ENCODE peak calls at places on chromosomes 13 and 19, in five cellular contexts. F, C, M, P and J are unnamed samples.
A peak's percentile ranks its signal among the peaks of the same experiment; 100 is the strongest.

GRCh38 chr19:405138-405965 is 3.6 kb downstream of the C2CD4C start:
- DNase-seq in M (no peak), C (no peak), P (no peak), F (no peak), J (no peak)

GRCh38 chr13:23822252-23822824 is 66.9 kb downstream of the MIPEP start:
- DNase-seq in P (no peak), M (peak; percentile 43), F (peak; percentile 23), C (no peak), J (no peak)

GRCh38 chr13:30829788-30830637 is 76.1 kb upstream of the MEDAG start:
- DNase-seq in P (no peak), F (peak; percentile 28), C (no peak), M (no peak), J (no peak)

GRCh38 chr19:3471954-3472655 is 8.2 kb downstream of the SMIM24 start:
- DNase-seq in F (no peak), C (no peak), P (no peak), M (peak; percentile 17), J (no peak)

GRCh38 chr13:60329221-60329983 is 67.6 kb upstream of the TDRD3 start:
- DNase-seq in M (peak; percentile 32), C (peak; percentile 14), P (no peak), F (peak; percentile 55), J (peak; percentile 21)

GRCh38 chr19:862529-863304 is 3.3 kb downstream of the CFD start:
- DNase-seq in P (no peak), F (peak; percentile 39), C (peak; percentile 87), M (peak; percentile 56), J (no peak)

GRCh38 chr13:67013709-67014108 is 216.4 kb downstream of the PCDH9 start:
- DNase-seq in P (no peak), F (no peak), M (no peak), C (no peak), J (no peak)

GRCh38 chr13:20769091-20769490 is 4.7 kb downstream of the EEF1AKMT1 start:
- DNase-seq in M (no peak), C (no peak), F (no peak), P (no peak), J (no peak)

GRCh38 chr19:15476334-15476733 is 3.0 kb downstream of the PGLYRP2 start:
- DNase-seq in P (no peak), M (no peak), C (no peak), F (no peak), J (no peak)

GRCh38 chr19:21593934-21594844 is 88.8 kb downstream of the ZNF429 start:
- DNase-seq in F (peak; percentile 8), C (no peak), P (no peak), M (no peak), J (no peak)

GRCh38 chr19:36483653-36484052 is 5.7 kb downstream of the ZNF566 start:
- DNase-seq in M (no peak), F (no peak), P (no peak), C (no peak), J (no peak)

GRCh38 chr13:23516706-23517105 is 53.5 kb upstream of the TNFRSF19 start:
- DNase-seq in M (peak; percentile 58), C (no peak), P (no peak), F (no peak), J (no peak)

GRCh38 chr13:108950333-108951010 is 321.1 kb downstream of the MYO16 start:
- DNase-seq in C (no peak), M (no peak), P (no peak), F (no peak), J (no peak)

GRCh38 chr19:17721821-17722220 is 2.5 kb downstream of the MAP1S start:
- DNase-seq in C (no peak), M (no peak), F (peak; percentile 70), P (no peak), J (no peak)

GRCh38 chr13:109476001-109476400 is 310.4 kb downstream of the IRS2 start:
- DNase-seq in C (no peak), M (no peak), P (no peak), F (no peak), J (no peak)

GRCh38 chr19:19229701-19230100 is 17.9 kb downstream of the NCAN start:
- DNase-seq in P (no peak), C (no peak), F (no peak), M (no peak), J (no peak)

GRCh38 chr19:51589511-51589910 is 18.4 kb downstream of the ZNF175 start:
- DNase-seq in F (no peak), C (no peak), P (no peak), M (no peak), J (no peak)

GRCh38 chr13:53775807-53776206 is 747.2 kb downstream of the OLFM4 start:
- DNase-seq in C (no peak), M (no peak), F (no peak), P (no peak), J (no peak)

GRCh38 chr19:1091544-1092175 is 3.5 kb downstream of the POLR2E start:
- DNase-seq in P (no peak), C (no peak), M (no peak), F (no peak), J (no peak)

GRCh38 chr19:48752511-48753365 is at the start of gene FUT1:
- DNase-seq in M (no peak), P (peak; percentile 80), F (peak; percentile 25), C (peak; percentile 47), J (peak; percentile 20)

GRCh38 chr13:100825551-100825950 is 151.0 kb upstream of the TMTC4 start:
- DNase-seq in C (no peak), F (peak; percentile 58), P (no peak), M (no peak), J (no peak)

GRCh38 chr13:37187611-37188010 is 82.1 kb upstream of the CSNK1A1L start:
- DNase-seq in F (peak; percentile 41), P (no peak), M (no peak), C (no peak), J (no peak)

GRCh38 chr13:48161530-48162179 is 66.8 kb upstream of the MED4 start:
- DNase-seq in F (no peak), C (no peak), P (no peak), M (no peak), J (no peak)

GRCh38 chr19:3576696-3577443 is 4.1 kb downstream of the HMG20B start:
- DNase-seq in P (peak; percentile 60), C (no peak), M (peak; percentile 85), F (peak; percentile 64), J (no peak)

GRCh38 chr13:19845758-19846157 is 17.7 kb downstream of the ZMYM5 start:
- DNase-seq in P (no peak), M (peak; percentile 99), F (peak; percentile 94), C (no peak), J (no peak)